ENCODE peak calls at places on chromosomes 3 and 15, in ten cellular contexts. One of them, this sample, is unnamed.

GRCh38 chr3:109924196-109924595 is 586.9 kb upstream of the DPPA4 start:
- DNase-seq in lower leg skin: no peak
- DNase-seq in endothelial cell of umbilical vein: no peak
- DNase-seq in cardiac muscle cell: no peak
- DNase-seq in sigmoid colon: no peak
- DNase-seq in kidney: no peak
- DNase-seq in esophagus muscularis mucosa: no peak
- DNase-seq in fibroblast of lung: no peak
- DNase-seq in left ventricle myocardium inferior: no peak
- DNase-seq in cardiac fibroblast: no peak
- DNase-seq in this sample: no peak

GRCh38 chr3:149363053-149363452 is 14.4 kb downstream of the TM4SF1 start:
- DNase-seq in lower leg skin: no peak
- DNase-seq in endothelial cell of umbilical vein: peak; percentile 32
- DNase-seq in cardiac muscle cell: no peak
- DNase-seq in sigmoid colon: no peak
- DNase-seq in kidney: no peak
- DNase-seq in esophagus muscularis mucosa: no peak
- DNase-seq in fibroblast of lung: no peak
- DNase-seq in left ventricle myocardium inferior: no peak
- DNase-seq in cardiac fibroblast: no peak
- DNase-seq in this sample: no peak

GRCh38 chr3:72679540-72680198 is 168.6 kb downstream of the SHQ1 start:
- DNase-seq in lower leg skin: no peak
- DNase-seq in endothelial cell of umbilical vein: no peak
- DNase-seq in cardiac muscle cell: peak; percentile 72
- DNase-seq in sigmoid colon: no peak
- DNase-seq in kidney: no peak
- DNase-seq in esophagus muscularis mucosa: no peak
- DNase-seq in fibroblast of lung: peak; percentile 7
- DNase-seq in left ventricle myocardium inferior: no peak
- DNase-seq in cardiac fibroblast: peak; percentile 44
- DNase-seq in this sample: peak; percentile 52

GRCh38 chr3:12121466-12121865 is 37.2 kb downstream of the TIMP4 start:
- DNase-seq in lower leg skin: no peak
- DNase-seq in endothelial cell of umbilical vein: no peak
- DNase-seq in cardiac muscle cell: no peak
- DNase-seq in sigmoid colon: no peak
- DNase-seq in kidney: no peak
- DNase-seq in esophagus muscularis mucosa: no peak
- DNase-seq in fibroblast of lung: no peak
- DNase-seq in left ventricle myocardium inferior: no peak
- DNase-seq in cardiac fibroblast: no peak
- DNase-seq in this sample: no peak

GRCh38 chr3:84946240-84946639 is 12.5 kb upstream of the CADM2 start:
- DNase-seq in lower leg skin: no peak
- DNase-seq in endothelial cell of umbilical vein: no peak
- DNase-seq in cardiac muscle cell: no peak
- DNase-seq in sigmoid colon: no peak
- DNase-seq in kidney: no peak
- DNase-seq in esophagus muscularis mucosa: no peak
- DNase-seq in fibroblast of lung: no peak
- DNase-seq in left ventricle myocardium inferior: no peak
- DNase-seq in cardiac fibroblast: no peak
- DNase-seq in this sample: no peak

GRCh38 chr15:75705854-75706681 is 6.6 kb downstream of the CSPG4 start:
- DNase-seq in lower leg skin: no peak
- DNase-seq in endothelial cell of umbilical vein: no peak
- DNase-seq in cardiac muscle cell: no peak
- DNase-seq in sigmoid colon: no peak
- DNase-seq in kidney: no peak
- DNase-seq in esophagus muscularis mucosa: no peak
- DNase-seq in fibroblast of lung: no peak
- DNase-seq in left ventricle myocardium inferior: no peak
- DNase-seq in cardiac fibroblast: no peak
- DNase-seq in this sample: no peak

GRCh38 chr3:87307805-87308204 is 31.4 kb upstream of the POU1F1 start:
- DNase-seq in lower leg skin: no peak
- DNase-seq in endothelial cell of umbilical vein: no peak
- DNase-seq in cardiac muscle cell: no peak
- DNase-seq in sigmoid colon: no peak
- DNase-seq in kidney: no peak
- DNase-seq in esophagus muscularis mucosa: no peak
- DNase-seq in fibroblast of lung: no peak
- DNase-seq in left ventricle myocardium inferior: no peak
- DNase-seq in cardiac fibroblast: no peak
- DNase-seq in this sample: no peak

GRCh38 chr3:122416966-122417365 is 1.1 kb upstream of the WDR5B start:
- DNase-seq in lower leg skin: no peak
- DNase-seq in endothelial cell of umbilical vein: no peak
- DNase-seq in cardiac muscle cell: no peak
- DNase-seq in sigmoid colon: no peak
- DNase-seq in kidney: no peak
- DNase-seq in esophagus muscularis mucosa: no peak
- DNase-seq in fibroblast of lung: peak; percentile 17
- DNase-seq in left ventricle myocardium inferior: no peak
- DNase-seq in cardiac fibroblast: no peak
- DNase-seq in this sample: peak; percentile 15

GRCh38 chr3:173750095-173750494 is 352.6 kb downstream of the NLGN1 start:
- DNase-seq in lower leg skin: no peak
- DNase-seq in endothelial cell of umbilical vein: peak; percentile 75
- DNase-seq in cardiac muscle cell: peak; percentile 57
- DNase-seq in sigmoid colon: no peak
- DNase-seq in kidney: no peak
- DNase-seq in esophagus muscularis mucosa: no peak
- DNase-seq in fibroblast of lung: peak; percentile 63
- DNase-seq in left ventricle myocardium inferior: no peak
- DNase-seq in cardiac fibroblast: peak; percentile 46
- DNase-seq in this sample: peak; percentile 82

GRCh38 chr3:64266983-64267382 is 41.7 kb upstream of the PRICKLE2 start:
- DNase-seq in lower leg skin: no peak
- DNase-seq in endothelial cell of umbilical vein: no peak
- DNase-seq in cardiac muscle cell: peak; percentile 33
- DNase-seq in sigmoid colon: no peak
- DNase-seq in kidney: no peak
- DNase-seq in esophagus muscularis mucosa: no peak
- DNase-seq in fibroblast of lung: no peak
- DNase-seq in left ventricle myocardium inferior: no peak
- DNase-seq in cardiac fibroblast: peak; percentile 30
- DNase-seq in this sample: peak; percentile 35

GRCh38 chr3:64270143-64270542 is 44.9 kb upstream of the PRICKLE2 start:
- DNase-seq in lower leg skin: no peak
- DNase-seq in endothelial cell of umbilical vein: no peak
- DNase-seq in cardiac muscle cell: no peak
- DNase-seq in sigmoid colon: no peak
- DNase-seq in kidney: no peak
- DNase-seq in esophagus muscularis mucosa: no peak
- DNase-seq in fibroblast of lung: no peak
- DNase-seq in left ventricle myocardium inferior: no peak
- DNase-seq in cardiac fibroblast: no peak
- DNase-seq in this sample: no peak

GRCh38 chr3:64266065-64266874 is 41.0 kb upstream of the PRICKLE2 start:
- DNase-seq in lower leg skin: peak; percentile 65
- DNase-seq in endothelial cell of umbilical vein: peak; percentile 53
- DNase-seq in cardiac muscle cell: peak; percentile 90
- DNase-seq in sigmoid colon: peak; percentile 82
- DNase-seq in kidney: no peak
- DNase-seq in esophagus muscularis mucosa: no peak
- DNase-seq in fibroblast of lung: peak; percentile 97
- DNase-seq in left ventricle myocardium inferior: no peak
- DNase-seq in cardiac fibroblast: peak; percentile 91
- DNase-seq in this sample: peak; percentile 96

GRCh38 chr3:64268926-64269325 is 43.7 kb upstream of the PRICKLE2 start:
- DNase-seq in lower leg skin: no peak
- DNase-seq in endothelial cell of umbilical vein: no peak
- DNase-seq in cardiac muscle cell: no peak
- DNase-seq in sigmoid colon: no peak
- DNase-seq in kidney: no peak
- DNase-seq in esophagus muscularis mucosa: no peak
- DNase-seq in fibroblast of lung: no peak
- DNase-seq in left ventricle myocardium inferior: peak; percentile 32
- DNase-seq in cardiac fibroblast: no peak
- DNase-seq in this sample: no peak

GRCh38 chr3:64267774-64268604 is 42.7 kb upstream of the PRICKLE2 start:
- DNase-seq in lower leg skin: peak; percentile 55
- DNase-seq in endothelial cell of umbilical vein: peak; percentile 11
- DNase-seq in cardiac muscle cell: peak; percentile 82
- DNase-seq in sigmoid colon: peak; percentile 94
- DNase-seq in kidney: peak; percentile 84
- DNase-seq in esophagus muscularis mucosa: peak; percentile 93
- DNase-seq in fibroblast of lung: peak; percentile 78
- DNase-seq in left ventricle myocardium inferior: peak; percentile 61
- DNase-seq in cardiac fibroblast: peak; percentile 81
- DNase-seq in this sample: peak; percentile 76
- H3K4me3 ChIP-seq in lower leg skin: peak overlapping the region; percentile 75
- H3K4me3 ChIP-seq in endothelial cell of umbilical vein: peak overlapping the region; percentile 35
- H3K4me3 ChIP-seq in cardiac muscle cell: peak overlapping the region; percentile 84
- H3K4me3 ChIP-seq in sigmoid colon: peak overlapping the region; percentile 91
- H3K4me3 ChIP-seq in kidney: peak overlapping the region; percentile 66
- H3K4me3 ChIP-seq in esophagus muscularis mucosa: peak overlapping the region; percentile 80
- H3K4me3 ChIP-seq in fibroblast of lung: peak overlapping the region; percentile 72
- H3K4me3 ChIP-seq in left ventricle myocardium inferior: peak overlapping the region; percentile 77
- H3K4me3 ChIP-seq in cardiac fibroblast: peak overlapping the region; percentile 77
- H3K4me3 ChIP-seq in this sample: peak overlapping the region; percentile 86

GRCh38 chr15:31278056-31278445 is 48.6 kb upstream of the KLF13 start:
- DNase-seq in lower leg skin: peak; percentile 13
- DNase-seq in endothelial cell of umbilical vein: no peak
- DNase-seq in cardiac muscle cell: no peak
- DNase-seq in sigmoid colon: peak; percentile 37
- DNase-seq in kidney: peak; percentile 19
- DNase-seq in esophagus muscularis mucosa: no peak
- DNase-seq in fibroblast of lung: no peak
- DNase-seq in left ventricle myocardium inferior: no peak
- DNase-seq in cardiac fibroblast: no peak
- DNase-seq in this sample: no peak

GRCh38 chr15:31277335-31278055 is 49.1 kb upstream of the KLF13 start:
- DNase-seq in lower leg skin: no peak
- DNase-seq in endothelial cell of umbilical vein: no peak
- DNase-seq in cardiac muscle cell: no peak
- DNase-seq in sigmoid colon: peak; percentile 42
- DNase-seq in kidney: no peak
- DNase-seq in esophagus muscularis mucosa: peak; percentile 77
- DNase-seq in fibroblast of lung: no peak
- DNase-seq in left ventricle myocardium inferior: no peak
- DNase-seq in cardiac fibroblast: no peak
- DNase-seq in this sample: no peak

GRCh38 chr15:31279221-31280036 is 47.2 kb upstream of the KLF13 start:
- DNase-seq in lower leg skin: peak; percentile 16
- DNase-seq in endothelial cell of umbilical vein: no peak
- DNase-seq in cardiac muscle cell: no peak
- DNase-seq in sigmoid colon: peak; percentile 39
- DNase-seq in kidney: peak; percentile 43
- DNase-seq in esophagus muscularis mucosa: peak; percentile 66
- DNase-seq in fibroblast of lung: no peak
- DNase-seq in left ventricle myocardium inferior: no peak
- DNase-seq in cardiac fibroblast: no peak
- DNase-seq in this sample: no peak

GRCh38 chr15:31280037-31280830 is 46.4 kb upstream of the KLF13 start:
- DNase-seq in lower leg skin: peak; percentile 18
- DNase-seq in endothelial cell of umbilical vein: no peak
- DNase-seq in cardiac muscle cell: no peak
- DNase-seq in sigmoid colon: peak; percentile 67
- DNase-seq in kidney: peak; percentile 68
- DNase-seq in esophagus muscularis mucosa: no peak
- DNase-seq in fibroblast of lung: no peak
- DNase-seq in left ventricle myocardium inferior: no peak
- DNase-seq in cardiac fibroblast: peak; percentile 11
- DNase-seq in this sample: no peak

GRCh38 chr15:31278544-31279220 is 48.0 kb upstream of the KLF13 start:
- DNase-seq in lower leg skin: peak; percentile 12
- DNase-seq in endothelial cell of umbilical vein: no peak
- DNase-seq in cardiac muscle cell: no peak
- DNase-seq in sigmoid colon: peak; percentile 60
- DNase-seq in kidney: peak; percentile 51
- DNase-seq in esophagus muscularis mucosa: no peak
- DNase-seq in fibroblast of lung: no peak
- DNase-seq in left ventricle myocardium inferior: no peak
- DNase-seq in cardiac fibroblast: no peak
- DNase-seq in this sample: no peak
- TF ChIP-seq CTCF in lower leg skin: no peak
- TF ChIP-seq CTCF in endothelial cell of umbilical vein: no peak
- TF ChIP-seq CTCF in cardiac muscle cell: no peak
- TF ChIP-seq CTCF in sigmoid colon: no peak
- TF ChIP-seq CTCF in kidney: no peak
- TF ChIP-seq CTCF in esophagus muscularis mucosa: no peak
- TF ChIP-seq CTCF in fibroblast of lung: no peak
- TF ChIP-seq CTCF in left ventricle myocardium inferior: no peak
- TF ChIP-seq CTCF in cardiac fibroblast: no peak
- TF ChIP-seq CTCF in this sample: no peak

GRCh38 chr3:56802411-56802745 is 629 bp upstream of the ARHGEF3 start:
- DNase-seq in lower leg skin: no peak
- DNase-seq in endothelial cell of umbilical vein: no peak
- DNase-seq in cardiac muscle cell: no peak
- DNase-seq in sigmoid colon: no peak
- DNase-seq in kidney: no peak
- DNase-seq in esophagus muscularis mucosa: no peak
- DNase-seq in fibroblast of lung: no peak
- DNase-seq in left ventricle myocardium inferior: no peak
- DNase-seq in cardiac fibroblast: no peak
- DNase-seq in this sample: no peak

GRCh38 chr3:56800373-56801150 is 1.2 kb downstream of the ARHGEF3 start:
- DNase-seq in lower leg skin: no peak
- DNase-seq in endothelial cell of umbilical vein: peak; percentile 60
- DNase-seq in cardiac muscle cell: no peak
- DNase-seq in sigmoid colon: no peak
- DNase-seq in kidney: peak; percentile 72
- DNase-seq in esophagus muscularis mucosa: no peak
- DNase-seq in fibroblast of lung: no peak
- DNase-seq in left ventricle myocardium inferior: no peak
- DNase-seq in cardiac fibroblast: no peak
- DNase-seq in this sample: no peak

GRCh38 chr3:56801597-56802410 is at the start of gene ARHGEF3:
- DNase-seq in lower leg skin: peak; percentile 70
- DNase-seq in endothelial cell of umbilical vein: peak; percentile 90
- DNase-seq in cardiac muscle cell: peak; percentile 85
- DNase-seq in sigmoid colon: peak; percentile 90
- DNase-seq in kidney: peak; percentile 95
- DNase-seq in esophagus muscularis mucosa: no peak
- DNase-seq in fibroblast of lung: peak; percentile 65
- DNase-seq in left ventricle myocardium inferior: peak; percentile 88
- DNase-seq in cardiac fibroblast: peak; percentile 82
- DNase-seq in this sample: peak; percentile 57

GRCh38 chr3:56801151-56801596 is 575 bp downstream of the ARHGEF3 start:
- DNase-seq in lower leg skin: no peak
- DNase-seq in endothelial cell of umbilical vein: peak; percentile 32
- DNase-seq in cardiac muscle cell: no peak
- DNase-seq in sigmoid colon: no peak
- DNase-seq in kidney: no peak
- DNase-seq in esophagus muscularis mucosa: no peak
- DNase-seq in fibroblast of lung: no peak
- DNase-seq in left ventricle myocardium inferior: no peak
- DNase-seq in cardiac fibroblast: no peak
- DNase-seq in this sample: no peak

GRCh38 chr3:56802793-56803192 is 1.0 kb upstream of the ARHGEF3 start:
- DNase-seq in lower leg skin: no peak
- DNase-seq in endothelial cell of umbilical vein: no peak
- DNase-seq in cardiac muscle cell: no peak
- DNase-seq in sigmoid colon: no peak
- DNase-seq in kidney: no peak
- DNase-seq in esophagus muscularis mucosa: no peak
- DNase-seq in fibroblast of lung: no peak
- DNase-seq in left ventricle myocardium inferior: no peak
- DNase-seq in cardiac fibroblast: no peak
- DNase-seq in this sample: no peak
- H3K4me3 ChIP-seq in lower leg skin: no peak overlapping the region
- H3K4me3 ChIP-seq in endothelial cell of umbilical vein: no peak overlapping the region
- H3K4me3 ChIP-seq in cardiac muscle cell: no peak overlapping the region
- H3K4me3 ChIP-seq in sigmoid colon: no peak overlapping the region
- H3K4me3 ChIP-seq in kidney: peak overlapping the region; percentile 96
- H3K4me3 ChIP-seq in esophagus muscularis mucosa: no peak overlapping the region
- H3K4me3 ChIP-seq in fibroblast of lung: no peak overlapping the region
- H3K4me3 ChIP-seq in left ventricle myocardium inferior: no peak overlapping the region
- H3K4me3 ChIP-seq in cardiac fibroblast: no peak overlapping the region
- H3K4me3 ChIP-seq in this sample: no peak overlapping the region

GRCh38 chr15:97904196-97904572 is 56.3 kb upstream of the ARRDC4 start:
- DNase-seq in lower leg skin: peak; percentile 34
- DNase-seq in endothelial cell of umbilical vein: peak; percentile 39
- DNase-seq in cardiac muscle cell: peak; percentile 74
- DNase-seq in sigmoid colon: peak; percentile 88
- DNase-seq in kidney: peak; percentile 90
- DNase-seq in esophagus muscularis mucosa: no peak
- DNase-seq in fibroblast of lung: peak; percentile 64
- DNase-seq in left ventricle myocardium inferior: peak; percentile 65
- DNase-seq in cardiac fibroblast: peak; percentile 69
- DNase-seq in this sample: peak; percentile 66
- TF ChIP-seq CTCF in lower leg skin: no peak
- TF ChIP-seq CTCF in endothelial cell of umbilical vein: peak; percentile 55
- TF ChIP-seq CTCF in cardiac muscle cell: peak; percentile 76
- TF ChIP-seq CTCF in sigmoid colon: peak; percentile 48
- TF ChIP-seq CTCF in kidney: peak; percentile 56
- TF ChIP-seq CTCF in esophagus muscularis mucosa: peak; percentile 84
- TF ChIP-seq CTCF in fibroblast of lung: peak; percentile 74
- TF ChIP-seq CTCF in left ventricle myocardium inferior: peak; percentile 77
- TF ChIP-seq CTCF in cardiac fibroblast: peak; percentile 44
- TF ChIP-seq CTCF in this sample: peak; percentile 73

This sample was measured in fibroblast of the aortic adventitia.